ENCODE peak calls at places on chromosomes 4 and X, in five cellular contexts. B, R, W, D and H are unnamed samples.

GRCh38 chrX:73127700-73128241 is 48.5 kb upstream of the PABPC1L2A start:
- DNase-seq in B (no peak), R (no peak), W (no peak), D (peak; percentile 14), H (no peak)

GRCh38 chr4:47465008-47465407 is 1.5 kb upstream of the COMMD8 start:
- DNase-seq in B (no peak), R (no peak), W (no peak), D (no peak), H (no peak)

GRCh38 chr4:129747756-129748155 is 651.8 kb downstream of the C4orf33 start:
- DNase-seq in B (no peak), R (no peak), W (no peak), D (no peak), H (no peak)

GRCh38 chrX:23578079-23578478 is 89.2 kb upstream of the PRDX4 start:
- DNase-seq in B (peak; percentile 0), R (no peak), W (no peak), D (no peak), H (no peak)

GRCh38 chr4:124939908-124940307 is 227.4 kb upstream of the ANKRD50 start:
- DNase-seq in B (no peak), R (no peak), W (no peak), D (no peak), H (no peak)

GRCh38 chrX:18755651-18756050 is 48.2 kb downstream of the PPEF1 start:
- DNase-seq in B (no peak), R (no peak), W (no peak), D (no peak), H (no peak)

GRCh38 chrX:16712116-16712824 is at the start of gene CTPS2:
- DNase-seq in B (peak; percentile 54), R (no peak), W (peak; percentile 86), D (peak; percentile 32), H (peak; percentile 0)

GRCh38 chrX:25275159-25275558 is 259.4 kb upstream of the ARX start:
- DNase-seq in B (no peak), R (no peak), W (peak; percentile 21), D (no peak), H (no peak)

GRCh38 chr4:77843628-77844027 is 19.0 kb upstream of the MRPL1 start:
- DNase-seq in B (no peak), R (no peak), W (no peak), D (no peak), H (no peak)

GRCh38 chr4:234178-234577 is 71.1 kb downstream of the ZNF732 start:
- DNase-seq in B (no peak), R (no peak), W (no peak), D (no peak), H (no peak)

GRCh38 chr4:56821394-56822263 is at the start of gene SPINK2:
- DNase-seq in B (no peak), R (no peak), W (peak; percentile 90), D (peak; percentile 72), H (peak; percentile 14)